ENCODE peak calls at places on chromosomes 4 and X, in ten cellular contexts. One of them, this sample, is unnamed.

GRCh38 chr4:7324651-7325121 is 110.0 kb downstream of the PSAPL1 start:
- DNase-seq in thyroid gland: peak
- DNase-seq in pancreas: peak
- DNase-seq in Calu3: no peak
- DNase-seq in GM13976: no peak
- DNase-seq in Panc1: no peak
- DNase-seq in HL-60: no peak
- DNase-seq in adrenal gland: no peak
- DNase-seq in brain microvascular endothelial cell: no peak
- DNase-seq in fibroblast of lung: no peak
- DNase-seq in this sample: no peak

GRCh38 chrX:27555514-27555913 is 34.6 kb upstream of the DCAF8L2 start:
- DNase-seq in thyroid gland: no peak
- DNase-seq in Panc1: no peak
- DNase-seq in HL-60: no peak
- DNase-seq in adrenal gland: no peak
- DNase-seq in pancreas: no peak
- DNase-seq in GM13976: no peak
- DNase-seq in fibroblast of lung: peak
- DNase-seq in brain microvascular endothelial cell: no peak
- DNase-seq in Calu3: peak
- DNase-seq in this sample: no peak

GRCh38 chrX:130174051-130174704 is 2.4 kb downstream of the RAB33A start:
- DNase-seq in thyroid gland: peak
- DNase-seq in GM13976: no peak
- DNase-seq in Panc1: no peak
- DNase-seq in HL-60: no peak
- DNase-seq in adrenal gland: peak
- DNase-seq in fibroblast of lung: peak
- DNase-seq in brain microvascular endothelial cell: peak
- DNase-seq in Calu3: no peak
- DNase-seq in pancreas: no peak
- DNase-seq in this sample: no peak

GRCh38 chr4:77950204-77950603 is 87.6 kb downstream of the MRPL1 start:
- DNase-seq in pancreas: no peak
- DNase-seq in fibroblast of lung: no peak
- DNase-seq in adrenal gland: no peak
- DNase-seq in Panc1: no peak
- DNase-seq in GM13976: no peak
- DNase-seq in brain microvascular endothelial cell: no peak
- DNase-seq in Calu3: no peak
- DNase-seq in HL-60: no peak
- DNase-seq in thyroid gland: no peak
- DNase-seq in this sample: no peak

GRCh38 chr4:183395395-183395794 is 49.0 kb upstream of the CDKN2AIP start:
- DNase-seq in Panc1: no peak
- DNase-seq in thyroid gland: no peak
- DNase-seq in brain microvascular endothelial cell: no peak
- DNase-seq in Calu3: no peak
- DNase-seq in fibroblast of lung: no peak
- DNase-seq in adrenal gland: no peak
- DNase-seq in HL-60: no peak
- DNase-seq in pancreas: no peak
- DNase-seq in GM13976: no peak
- DNase-seq in this sample: no peak

GRCh38 chr4:129453524-129453923 is 357.6 kb downstream of the C4orf33 start:
- DNase-seq in fibroblast of lung: no peak
- DNase-seq in pancreas: no peak
- DNase-seq in Calu3: no peak
- DNase-seq in Panc1: no peak
- DNase-seq in brain microvascular endothelial cell: no peak
- DNase-seq in GM13976: no peak
- DNase-seq in thyroid gland: peak
- DNase-seq in adrenal gland: no peak
- DNase-seq in HL-60: no peak
- DNase-seq in this sample: no peak

GRCh38 chr4:138796761-138797160 is 218.8 kb upstream of the NOCT start:
- DNase-seq in GM13976: no peak
- DNase-seq in fibroblast of lung: no peak
- DNase-seq in thyroid gland: no peak
- DNase-seq in HL-60: no peak
- DNase-seq in brain microvascular endothelial cell: no peak
- DNase-seq in pancreas: no peak
- DNase-seq in adrenal gland: no peak
- DNase-seq in Calu3: no peak
- DNase-seq in Panc1: no peak
- DNase-seq in this sample: no peak

GRCh38 chr4:78629991-78630541 is 78.5 kb downstream of the ANXA3 start:
- DNase-seq in Panc1: no peak
- DNase-seq in brain microvascular endothelial cell: no peak
- DNase-seq in GM13976: no peak
- DNase-seq in Calu3: no peak
- DNase-seq in HL-60: no peak
- DNase-seq in adrenal gland: peak
- DNase-seq in pancreas: no peak
- DNase-seq in thyroid gland: peak
- DNase-seq in fibroblast of lung: no peak
- DNase-seq in this sample: no peak

GRCh38 chr4:87235020-87235671 is 14.7 kb upstream of the KLHL8 start:
- DNase-seq in brain microvascular endothelial cell: peak
- DNase-seq in GM13976: no peak
- DNase-seq in adrenal gland: no peak
- DNase-seq in thyroid gland: no peak
- DNase-seq in Panc1: no peak
- DNase-seq in pancreas: no peak
- DNase-seq in fibroblast of lung: peak
- DNase-seq in Calu3: no peak
- DNase-seq in HL-60: no peak
- DNase-seq in this sample: no peak

GRCh38 chr4:108772402-108772801 is 9.5 kb upstream of the ETNPPL start:
- DNase-seq in fibroblast of lung: no peak
- DNase-seq in brain microvascular endothelial cell: no peak
- DNase-seq in Panc1: no peak
- DNase-seq in Calu3: no peak
- DNase-seq in GM13976: no peak
- DNase-seq in thyroid gland: peak
- DNase-seq in pancreas: no peak
- DNase-seq in adrenal gland: no peak
- DNase-seq in HL-60: no peak
- DNase-seq in this sample: no peak

GRCh38 chr4:103118171-103118570 is 18.5 kb upstream of the BDH2 start:
- DNase-seq in pancreas: no peak
- DNase-seq in adrenal gland: no peak
- DNase-seq in GM13976: no peak
- DNase-seq in brain microvascular endothelial cell: no peak
- DNase-seq in HL-60: no peak
- DNase-seq in Calu3: no peak
- DNase-seq in thyroid gland: no peak
- DNase-seq in Panc1: no peak
- DNase-seq in fibroblast of lung: peak
- DNase-seq in this sample: no peak

GRCh38 chr4:2914220-2915126 is 48.7 kb downstream of the NOP14 start:
- DNase-seq in GM13976: peak
- DNase-seq in adrenal gland: no peak
- DNase-seq in pancreas: no peak
- DNase-seq in Calu3: no peak
- DNase-seq in fibroblast of lung: no peak
- DNase-seq in Panc1: no peak
- DNase-seq in brain microvascular endothelial cell: no peak
- DNase-seq in thyroid gland: no peak
- DNase-seq in HL-60: no peak
- DNase-seq in this sample: no peak

GRCh38 chrX:29911673-29912072 is 303.7 kb upstream of the MAGEB2 start:
- DNase-seq in adrenal gland: no peak
- DNase-seq in brain microvascular endothelial cell: no peak
- DNase-seq in thyroid gland: no peak
- DNase-seq in pancreas: no peak
- DNase-seq in Panc1: no peak
- DNase-seq in GM13976: no peak
- DNase-seq in fibroblast of lung: no peak
- DNase-seq in Calu3: no peak
- DNase-seq in HL-60: no peak
- DNase-seq in this sample: no peak

GRCh38 chr4:10087152-10087791 is 29.3 kb downstream of the WDR1 start:
- DNase-seq in Calu3: no peak
- DNase-seq in thyroid gland: peak
- DNase-seq in HL-60: no peak
- DNase-seq in brain microvascular endothelial cell: no peak
- DNase-seq in adrenal gland: no peak
- DNase-seq in GM13976: no peak
- DNase-seq in pancreas: no peak
- DNase-seq in fibroblast of lung: no peak
- DNase-seq in Panc1: no peak
- DNase-seq in this sample: no peak

GRCh38 chr4:10091531-10092181 is 24.9 kb downstream of the WDR1 start:
- DNase-seq in pancreas: no peak
- DNase-seq in thyroid gland: no peak
- DNase-seq in GM13976: no peak
- DNase-seq in Panc1: no peak
- DNase-seq in brain microvascular endothelial cell: no peak
- DNase-seq in fibroblast of lung: no peak
- DNase-seq in Calu3: no peak
- DNase-seq in adrenal gland: no peak
- DNase-seq in HL-60: no peak
- DNase-seq in this sample: no peak

GRCh38 chr4:10088135-10089010 is 28.2 kb downstream of the WDR1 start:
- DNase-seq in pancreas: peak
- DNase-seq in Calu3: no peak
- DNase-seq in Panc1: no peak
- DNase-seq in GM13976: no peak
- DNase-seq in HL-60: no peak
- DNase-seq in fibroblast of lung: no peak
- DNase-seq in thyroid gland: no peak
- DNase-seq in adrenal gland: no peak
- DNase-seq in brain microvascular endothelial cell: no peak
- DNase-seq in this sample: no peak

GRCh38 chr4:10090467-10091250 is 25.9 kb downstream of the WDR1 start:
- DNase-seq in adrenal gland: no peak
- DNase-seq in pancreas: no peak
- DNase-seq in Calu3: no peak
- DNase-seq in brain microvascular endothelial cell: no peak
- DNase-seq in fibroblast of lung: no peak
- DNase-seq in HL-60: no peak
- DNase-seq in Panc1: no peak
- DNase-seq in GM13976: no peak
- DNase-seq in thyroid gland: no peak
- DNase-seq in this sample: no peak

GRCh38 chr4:10089346-10089745 is 27.3 kb downstream of the WDR1 start:
- DNase-seq in fibroblast of lung: no peak
- DNase-seq in adrenal gland: no peak
- DNase-seq in GM13976: no peak
- DNase-seq in HL-60: no peak
- DNase-seq in Calu3: peak
- DNase-seq in thyroid gland: no peak
- DNase-seq in pancreas: no peak
- DNase-seq in brain microvascular endothelial cell: no peak
- DNase-seq in Panc1: no peak
- DNase-seq in this sample: no peak
- TF ChIP-seq CTCF in fibroblast of lung: peak
- TF ChIP-seq CTCF in adrenal gland: no peak
- TF ChIP-seq CTCF in GM13976: no peak
- TF ChIP-seq CTCF in HL-60: no peak
- TF ChIP-seq CTCF in Calu3: peak
- TF ChIP-seq CTCF in thyroid gland: no peak
- TF ChIP-seq CTCF in pancreas: peak
- TF ChIP-seq CTCF in brain microvascular endothelial cell: peak
- TF ChIP-seq CTCF in Panc1: no peak
- TF ChIP-seq CTCF in this sample: peak

DNA sequence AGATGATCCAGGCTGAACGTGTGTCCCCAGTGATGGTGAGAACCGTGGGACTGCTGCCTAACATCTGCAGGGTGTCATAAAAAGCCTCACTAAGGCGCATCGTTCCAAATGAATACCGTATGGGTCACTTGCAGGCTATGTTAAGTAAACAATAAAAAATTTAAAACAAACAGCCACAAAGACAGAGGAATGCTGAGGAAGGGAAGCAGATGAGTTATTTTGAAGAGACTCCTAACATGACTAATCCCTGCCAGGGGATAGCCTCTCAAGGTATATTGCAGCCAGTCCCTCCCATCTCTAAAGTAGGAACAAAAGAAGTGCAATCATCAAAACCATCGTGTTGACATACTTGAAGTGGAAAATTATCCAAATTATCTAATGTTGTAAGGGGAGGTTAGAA is 83.8 kb downstream of the UNC5C start:
- DNase-seq in thyroid gland: no peak
- DNase-seq in Panc1: no peak
- DNase-seq in adrenal gland: no peak
- DNase-seq in fibroblast of lung: no peak
- DNase-seq in HL-60: no peak
- DNase-seq in pancreas: no peak
- DNase-seq in brain microvascular endothelial cell: peak
- DNase-seq in Calu3: no peak
- DNase-seq in GM13976: no peak
- DNase-seq in this sample: no peak
- TF ChIP-seq CTCF in thyroid gland: no peak
- TF ChIP-seq CTCF in Panc1: no peak
- TF ChIP-seq CTCF in adrenal gland: no peak
- TF ChIP-seq CTCF in fibroblast of lung: no peak
- TF ChIP-seq CTCF in HL-60: no peak
- TF ChIP-seq CTCF in pancreas: no peak
- TF ChIP-seq CTCF in brain microvascular endothelial cell: no peak
- TF ChIP-seq CTCF in Calu3: no peak
- TF ChIP-seq CTCF in GM13976: no peak
- TF ChIP-seq CTCF in this sample: no peak

GRCh38 chr4:17111959-17112659 is 213.7 kb upstream of the LDB2 start:
- DNase-seq in Calu3: peak
- DNase-seq in HL-60: no peak
- DNase-seq in brain microvascular endothelial cell: no peak
- DNase-seq in pancreas: no peak
- DNase-seq in Panc1: no peak
- DNase-seq in adrenal gland: peak
- DNase-seq in fibroblast of lung: no peak
- DNase-seq in GM13976: peak
- DNase-seq in thyroid gland: no peak
- DNase-seq in this sample: no peak
- TF ChIP-seq CTCF in Calu3: no peak
- TF ChIP-seq CTCF in HL-60: peak
- TF ChIP-seq CTCF in brain microvascular endothelial cell: peak
- TF ChIP-seq CTCF in pancreas: no peak
- TF ChIP-seq CTCF in Panc1: peak
- TF ChIP-seq CTCF in adrenal gland: no peak
- TF ChIP-seq CTCF in fibroblast of lung: peak
- TF ChIP-seq CTCF in GM13976: peak
- TF ChIP-seq CTCF in thyroid gland: no peak
- TF ChIP-seq CTCF in this sample: peak

GRCh38 chrX:150693782-150694574 is 782 bp downstream of the MTMR1 start:
- DNase-seq in Calu3: peak
- DNase-seq in adrenal gland: peak
- DNase-seq in pancreas: peak
- DNase-seq in GM13976: peak
- DNase-seq in HL-60: peak
- DNase-seq in Panc1: no peak
- DNase-seq in brain microvascular endothelial cell: peak
- DNase-seq in thyroid gland: peak
- DNase-seq in fibroblast of lung: peak
- DNase-seq in this sample: no peak
- TF ChIP-seq CTCF in Calu3: no peak
- TF ChIP-seq CTCF in adrenal gland: no peak
- TF ChIP-seq CTCF in pancreas: no peak
- TF ChIP-seq CTCF in GM13976: no peak
- TF ChIP-seq CTCF in HL-60: no peak
- TF ChIP-seq CTCF in Panc1: no peak
- TF ChIP-seq CTCF in brain microvascular endothelial cell: no peak
- TF ChIP-seq CTCF in thyroid gland: no peak
- TF ChIP-seq CTCF in fibroblast of lung: no peak
- TF ChIP-seq CTCF in this sample: no peak

This sample was measured in AG04450.